ENCODE peak calls at places on chromosomes 4 and X, in seven cellular contexts. K is adrenal gland; H is uterus; F is endodermal cell; Q is CD4-positive, alpha-beta memory T cell; U is A549; T is right atrium auricular region. C is an unnamed sample.

GRCh38 chr4:24625091-24625490 is 40.7 kb upstream of the DHX15 start:
- DNase-seq in Q (no peak), H (no peak), F (no peak), T (no peak), U (no peak), K (no peak), C (no peak)

GRCh38 chrX:123590842-123591491 is 141.9 kb downstream of the THOC2 start:
- DNase-seq in K (no peak), H (no peak), U (peak; percentile 11), T (no peak), F (no peak), Q (no peak), C (no peak)

GRCh38 chrX:150258463-150259430 is 104.4 kb upstream of the MAMLD1 start:
- DNase-seq in Q (no peak), U (no peak), F (peak; percentile 29), T (peak; percentile 32), K (no peak), H (no peak), C (peak; percentile 80)

GRCh38 chr4:107824367-107825071 is at the start of gene SGMS2:
- DNase-seq in K (peak; percentile 94), U (peak; percentile 87), F (peak; percentile 88), H (peak; percentile 88), T (peak; percentile 94), Q (no peak), C (no peak)

GRCh38 chrX:2627272-2627867 is 63.7 kb upstream of the CD99 start:
- DNase-seq in H (peak; percentile 27), K (peak; percentile 26), Q (peak; percentile 33), F (peak; percentile 87), T (no peak), U (peak; percentile 74), C (no peak)

GRCh38 chr4:161002386-161002785 is 1161.4 kb downstream of the FSTL5 start:
- DNase-seq in Q (no peak), T (no peak), K (no peak), H (no peak), F (peak; percentile 45), U (no peak), C (no peak)

GRCh38 chr4:31702291-31702690 is 982.1 kb downstream of the PCDH7 start:
- DNase-seq in T (no peak), H (no peak), Q (no peak), K (no peak), U (no peak), F (no peak), C (no peak)

GRCh38 chr4:36341936-36342335 is 60.5 kb downstream of the DTHD1 start:
- DNase-seq in F (no peak), T (no peak), U (no peak), K (no peak), Q (no peak), H (no peak), C (no peak)

GRCh38 chrX:30930679-30931078 is 41.6 kb upstream of the TAB3 start:
- DNase-seq in Q (no peak), H (no peak), T (no peak), F (no peak), U (no peak), K (no peak), C (no peak)

GRCh38 chrX:109843963-109844751 is 111.1 kb upstream of the ACSL4 start:
- DNase-seq in K (peak; percentile 38), H (no peak), T (no peak), U (no peak), F (no peak), Q (no peak), C (no peak)

GRCh38 chr4:123699823-123700822 is 303.5 kb downstream of the SPRY1 start:
- DNase-seq in T (no peak), Q (no peak), H (no peak), F (no peak), K (no peak), U (no peak), C (no peak)

GRCh38 chr4:81565137-81565870 is 93.6 kb upstream of the RASGEF1B start:
- DNase-seq in F (peak; percentile 57), T (peak; percentile 92), Q (no peak), K (peak; percentile 69), U (no peak), H (peak; percentile 55), C (no peak)

GRCh38 chr4:152063301-152064235 is 302.8 kb upstream of the GATB start:
- DNase-seq in Q (peak; percentile 63), T (no peak), K (no peak), U (no peak), H (no peak), F (no peak), C (no peak)

GRCh38 chrX:15343075-15343476 is 7.8 kb upstream of the PIGA start:
- DNase-seq in F (no peak), H (no peak), Q (no peak), T (no peak), K (no peak), U (peak; percentile 84), C (no peak)

GRCh38 chr4:32106767-32107166 is 1386.6 kb downstream of the PCDH7 start:
- DNase-seq in K (no peak), T (no peak), H (no peak), Q (no peak), U (no peak), F (no peak), C (no peak)

GRCh38 chr4:184287697-184288255 is 70.1 kb upstream of the ENPP6 start:
- DNase-seq in H (no peak), K (peak; percentile 36), Q (no peak), U (no peak), T (peak; percentile 58), F (peak; percentile 67), C (peak; percentile 87)

GRCh38 chrX:151763711-151764110 is 29.2 kb downstream of the CNGA2 start:
- DNase-seq in K (no peak), Q (no peak), F (no peak), H (no peak), U (no peak), T (peak; percentile 13), C (peak; percentile 34)
- H3K9me3 ChIP-seq in K (no peaks in the 10 kb centered on the region), Q (no peaks in the 10 kb centered on the region), F (no peaks in the 10 kb centered on the region), H (no peaks in the 10 kb centered on the region), U (no peaks in the 10 kb centered on the region), T (no peaks in the 10 kb centered on the region), C (no peaks in the 10 kb centered on the region)

DNA sequence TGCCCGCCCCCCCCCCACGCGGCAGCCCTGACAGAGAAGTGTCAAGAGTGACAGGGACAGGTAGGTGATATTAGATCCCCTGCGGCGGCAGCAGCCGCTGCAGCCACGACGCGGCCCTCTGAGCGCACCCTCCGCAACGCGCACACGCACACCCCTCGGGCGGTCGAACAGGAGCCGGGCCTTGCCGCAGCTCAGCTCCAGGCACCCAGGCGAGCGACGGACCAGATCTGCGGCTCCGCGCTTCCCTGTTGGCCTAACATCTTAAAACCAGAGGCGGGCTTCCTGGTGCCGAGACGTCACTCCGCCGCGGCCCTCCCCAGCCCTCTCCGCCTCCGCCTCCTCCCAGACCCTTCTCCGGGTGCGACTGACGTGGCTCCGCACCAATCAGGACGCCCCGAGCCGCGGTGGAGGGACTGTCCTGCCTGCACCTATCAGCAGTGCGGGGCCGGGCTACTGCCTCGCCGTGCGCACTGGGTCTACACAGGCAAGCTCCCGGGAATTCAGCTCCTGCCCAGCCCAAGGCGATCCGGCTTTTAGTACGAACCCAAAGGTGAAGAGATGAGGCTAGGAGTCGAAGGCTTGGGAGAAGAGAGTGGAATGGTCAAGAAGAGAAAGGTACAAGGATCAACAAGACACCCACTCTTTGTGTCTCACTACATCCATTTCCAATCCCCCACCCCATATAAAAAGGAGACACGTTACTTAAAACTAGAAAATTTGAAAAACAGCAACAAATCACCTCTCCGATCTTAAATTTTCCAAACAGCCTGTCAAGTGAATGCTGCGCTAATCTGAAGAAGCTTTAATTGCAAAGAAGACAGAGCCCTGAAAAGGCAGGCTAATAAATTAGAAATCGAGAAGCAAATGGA is at the start of gene PITX2:
- DNase-seq in T (peak; percentile 66), Q (no peak), H (peak; percentile 37), U (no peak), K (peak; percentile 56), F (peak; percentile 100), C (no peak)
- H3K9me3 ChIP-seq in T (no peaks in the 10 kb centered on the region), Q (no peaks in the 10 kb centered on the region), H (no peaks in the 10 kb centered on the region), U (no peaks in the 10 kb centered on the region), K (no peaks in the 10 kb centered on the region), F (no peaks in the 10 kb centered on the region), C (no peaks in the 10 kb centered on the region)

DNA sequence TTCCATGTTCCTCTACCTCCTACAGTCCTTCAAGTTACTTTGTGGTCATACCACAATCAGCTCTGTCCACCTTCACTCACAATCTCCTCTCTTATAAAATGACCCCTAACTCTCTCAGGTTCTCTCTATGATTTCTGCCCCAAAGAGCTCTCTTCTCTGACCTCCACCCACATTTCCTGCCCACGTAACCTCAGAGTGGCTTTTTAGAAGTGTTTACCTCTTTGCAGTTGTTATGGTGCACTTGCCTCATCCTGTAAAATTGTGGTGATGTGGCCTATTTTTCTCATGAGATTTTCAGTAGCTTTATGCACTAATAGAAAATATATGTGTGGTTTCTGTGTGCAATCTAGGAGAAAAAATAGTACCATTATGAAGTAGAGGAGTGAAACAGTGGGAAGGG is 215.8 kb downstream of the PACRGL start:
- DNase-seq in K (no peak), H (no peak), T (no peak), F (no peak), Q (peak; percentile 42), U (no peak), C (no peak)
- H3K9me3 ChIP-seq in K (no peaks in the 10 kb centered on the region), H (no peaks in the 10 kb centered on the region), T (no peaks in the 10 kb centered on the region), F (no peaks in the 10 kb centered on the region), Q (no peaks in the 10 kb centered on the region), U (no peaks in the 10 kb centered on the region), C (no peaks in the 10 kb centered on the region)

DNA sequence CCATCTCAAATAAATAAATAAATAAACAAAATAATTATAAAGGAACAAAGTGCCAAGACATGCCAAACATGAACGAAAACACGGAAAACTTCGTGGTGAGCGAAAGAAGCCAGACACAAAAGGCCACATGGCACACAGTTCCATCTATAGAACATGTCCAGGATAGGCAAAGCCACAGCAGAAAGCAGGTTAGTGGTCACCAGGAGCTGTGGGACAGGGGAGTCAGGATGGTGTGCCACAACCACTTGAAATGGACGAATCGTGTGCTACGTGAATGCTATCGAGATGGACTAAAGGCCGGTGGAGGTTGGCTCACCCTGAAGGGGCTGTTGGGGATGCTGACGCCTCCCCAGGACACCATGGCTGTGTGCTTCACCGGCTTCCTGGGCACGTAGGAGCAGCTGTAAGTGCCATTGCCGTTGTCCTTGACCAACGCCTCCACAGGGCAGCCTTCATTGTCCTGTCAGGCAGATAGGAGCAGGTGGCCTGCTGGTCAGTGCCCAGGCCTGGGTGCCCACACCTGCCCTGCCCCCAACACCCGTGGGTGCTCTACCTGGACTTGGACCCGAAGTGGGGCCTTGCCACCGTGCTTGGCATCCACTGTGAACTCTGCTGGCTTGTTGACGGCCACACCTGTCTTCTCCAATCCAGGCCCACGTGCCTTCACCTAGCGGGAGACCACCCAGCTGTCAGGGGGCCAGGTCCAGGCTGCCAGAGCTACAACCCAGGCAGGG is 10.6 kb downstream of the FLNA start:
- DNase-seq in H (no peak), U (no peak), T (no peak), F (no peak), K (no peak), Q (no peak), C (no peak)
- H3K9me3 ChIP-seq in H (no peaks in the 10 kb centered on the region), U (no peaks in the 10 kb centered on the region), T (no peaks in the 10 kb centered on the region), F (no peaks in the 10 kb centered on the region), K (no peaks in the 10 kb centered on the region), Q (no peaks in the 10 kb centered on the region), C (no peaks in the 10 kb centered on the region)

DNA sequence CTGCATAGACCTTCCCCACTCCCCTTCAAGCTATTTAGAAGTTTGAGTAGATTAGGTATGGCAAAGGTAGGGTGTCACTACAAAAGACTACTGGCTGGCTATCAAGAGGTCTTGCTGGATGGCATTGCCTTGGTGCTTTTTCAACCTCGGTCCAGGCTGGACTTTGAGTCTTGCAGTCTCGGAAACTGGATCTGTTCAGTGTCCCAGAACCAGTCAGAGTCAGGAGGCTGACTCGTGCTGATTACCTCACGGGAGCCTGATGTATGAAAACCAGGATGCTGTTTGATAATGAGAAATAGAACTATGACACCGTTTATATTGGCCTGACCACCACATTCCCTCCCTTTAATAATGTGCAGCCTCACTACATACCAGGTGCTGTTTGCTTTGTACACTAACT is 2.7 kb upstream of the PHKA1 start:
- DNase-seq in F (no peak), K (no peak), H (no peak), Q (no peak), T (no peak), U (peak; percentile 12), C (no peak)
- H3K9me3 ChIP-seq in F (no peaks in the 10 kb centered on the region), K (no peaks in the 10 kb centered on the region), H (no peaks in the 10 kb centered on the region), Q (no peaks in the 10 kb centered on the region), T (no peaks in the 10 kb centered on the region), U (no peaks in the 10 kb centered on the region), C (no peaks in the 10 kb centered on the region)